ENCODE peak calls at places on chromosomes 16 and 17, in nine cellular contexts. M is IMR-90, Z is uterus, J is neural progenitor cell, C is mesendoderm, B is GM23338, U is iPS DF 6.9, X is psoas muscle, T is body of pancreas. A is an unnamed sample. For H3K4me1, the result is how much of the 10 kb centered on the place peaks cover.

GRCh38 chr17:32504166-32504990 is 17.6 kb downstream of the CDK5R1 start:
- DNase-seq in C (peak), Z (no peak), T (no peak), B (no peak), J (no peak), M (no peak), U (no peak), X (no peak), A (no peak)

GRCh38 chr17:8059131-8059530 is 20.3 kb downstream of the ALOX15B start:
- DNase-seq in T (no peak), X (no peak), M (no peak), J (no peak), C (no peak), B (no peak), Z (no peak), U (no peak), A (no peak)

GRCh38 chr16:58128181-58128631 is 975 bp downstream of the CFAP20 start:
- DNase-seq in J (peak), M (no peak), X (no peak), U (no peak), T (no peak), B (no peak), Z (no peak), C (no peak), A (no peak)

GRCh38 chr16:86809458-86809955 is 231.2 kb downstream of the FOXL1 start:
- DNase-seq in X (no peak), C (peak), T (no peak), B (peak), Z (no peak), U (no peak), J (no peak), M (peak), A (no peak)

GRCh38 chr17:17816240-17816814 is 20.5 kb downstream of the SREBF1 start:
- DNase-seq in C (no peak), J (no peak), Z (no peak), X (no peak), U (no peak), B (no peak), M (no peak), T (no peak), A (no peak)

GRCh38 chr16:28893291-28893690 is 15.0 kb downstream of the ATP2A1 start:
- DNase-seq in T (no peak), U (no peak), X (no peak), B (no peak), M (no peak), C (no peak), Z (no peak), J (no peak), A (no peak)

GRCh38 chr16:30186782-30187555 is 3.6 kb downstream of the CORO1A start:
- DNase-seq in C (peak), X (peak), M (no peak), B (peak), U (peak), Z (peak), T (peak), J (peak), A (peak)

GRCh38 chr17:17710728-17711541 is 29.7 kb downstream of the RAI1 start:
- DNase-seq in U (no peak), X (no peak), C (peak), B (peak), M (peak), Z (peak), J (peak), T (peak), A (no peak)

GRCh38 chr17:79171152-79171551 is 96.5 kb downstream of the ENGASE start:
- DNase-seq in X (no peak), M (no peak), J (no peak), B (no peak), Z (no peak), C (no peak), U (no peak), T (no peak), A (no peak)

GRCh38 chr16:68416057-68417046 is 32.0 kb downstream of the SMPD3 start:
- DNase-seq in B (no peak), J (no peak), M (no peak), T (peak), Z (no peak), U (no peak), C (no peak), X (no peak), A (no peak)

GRCh38 chr17:64006361-64007088 is 8.4 kb downstream of the PRR29 start:
- DNase-seq in U (no peak), C (no peak), B (no peak), T (peak), J (no peak), X (peak), M (no peak), Z (peak), A (peak)

GRCh38 chr17:78276499-78276898 is 45.1 kb downstream of the TMEM235 start:
- DNase-seq in J (no peak), T (no peak), B (no peak), C (no peak), U (no peak), M (no peak), X (no peak), Z (no peak), A (no peak)

GRCh38 chr17:81869221-81870154 is 1.6 kb downstream of the ARHGDIA start:
- DNase-seq in X (no peak), J (peak), C (peak), M (no peak), B (peak), U (no peak), T (peak), Z (peak), A (peak)

GRCh38 chr17:20120835-20121234 is 111.7 kb downstream of the SPECC1 start:
- DNase-seq in Z (no peak), T (no peak), U (no peak), C (no peak), J (no peak), M (no peak), X (no peak), B (no peak), A (no peak)

GRCh38 chr17:78933959-78934568 is 8.9 kb upstream of the TIMP2 start:
- DNase-seq in X (peak), T (peak), B (peak), C (peak), Z (peak), J (peak), M (peak), U (no peak), A (peak)

GRCh38 chr16:64437706-64438329 is 684.0 kb downstream of the CDH11 start:
- DNase-seq in B (no peak), U (no peak), Z (no peak), X (no peak), T (no peak), C (no peak), J (no peak), M (no peak), A (no peak)

GRCh38 chr17:36131436-36131835 is 27.8 kb downstream of the CCL4 start:
- DNase-seq in X (no peak), C (no peak), U (no peak), M (no peak), Z (no peak), T (no peak), B (peak), J (no peak), A (no peak)

GRCh38 chr17:77690271-77691161 is 268.0 kb upstream of the TNRC6C start:
- DNase-seq in B (no peak), U (no peak), T (no peak), C (no peak), X (peak), Z (no peak), M (no peak), J (no peak), A (no peak)

GRCh38 chr16:20851601-20852000 is 45.3 kb downstream of the REXO5 start:
- DNase-seq in X (peak), T (peak), J (no peak), C (no peak), U (no peak), B (no peak), Z (peak), M (peak), A (peak)

GRCh38 chr17:338442-339192 is 14.0 kb downstream of the RPH3AL start:
- DNase-seq in C (no peak), X (peak), Z (no peak), M (no peak), B (no peak), T (peak), J (no peak), U (no peak), A (peak)

GRCh38 chr17:57561072-57561861 is 183.8 kb downstream of the CCDC182 start:
- DNase-seq in Z (no peak), J (no peak), M (no peak), U (no peak), X (no peak), C (no peak), B (no peak), T (no peak), A (no peak)

GRCh38 chr17:76791053-76791980 is 53.4 kb downstream of the MFSD11 start:
- DNase-seq in Z (peak), J (no peak), X (no peak), M (peak), B (no peak), C (no peak), T (peak), U (no peak), A (no peak)

GRCh38 chr17:47324224-47325020 is 667 bp downstream of the EFCAB13 start:
- DNase-seq in B (peak), C (peak), M (peak), T (peak), X (peak), J (peak), U (no peak), Z (peak), A (peak)

GRCh38 chr16:79181419-79181818 is 419.1 kb downstream of the MAF start:
- DNase-seq in X (no peak), U (no peak), B (no peak), T (no peak), J (no peak), M (no peak), Z (no peak), C (no peak), A (no peak)

GRCh38 chr17:80296221-80296620 is 35.6 kb downstream of the RNF213 start:
- DNase-seq in B (no peak), T (no peak), U (no peak), J (no peak), C (no peak), X (peak), Z (no peak), M (no peak), A (peak)

GRCh38 chr17:38453951-38454421 is 25.7 kb downstream of the ARHGAP23 start:
- DNase-seq in U (no peak), J (peak), T (no peak), X (no peak), M (peak), B (no peak), C (no peak), Z (peak), A (peak)

GRCh38 chr17:77353684-77354419 is 213.1 kb downstream of the SEC14L1 start:
- DNase-seq in T (no peak), C (no peak), X (no peak), U (no peak), M (peak), Z (no peak), J (no peak), B (no peak), A (peak)

GRCh38 chr16:30447512-30448226 is 2.0 kb upstream of the SEPHS2 start:
- DNase-seq in J (no peak), U (no peak), B (no peak), M (no peak), X (no peak), Z (no peak), T (peak), C (no peak), A (no peak)

GRCh38 chr17:69523252-69523861 is 108.9 kb downstream of the MAP2K6 start:
- DNase-seq in C (peak), T (peak), M (peak), U (peak), Z (no peak), J (peak), B (peak), X (no peak), A (peak)

GRCh38 chr16:11306997-11307638 is 26.0 kb upstream of the PRM1 start:
- DNase-seq in J (no peak), X (no peak), C (no peak), Z (no peak), M (no peak), U (no peak), T (no peak), B (no peak), A (no peak)

GRCh38 chr17:65191805-65192740 is 54.9 kb downstream of the RGS9 start:
- DNase-seq in B (no peak), M (peak), Z (no peak), J (no peak), X (no peak), C (peak), T (no peak), U (no peak), A (peak)

GRCh38 chr17:56185491-56185890 is 32.2 kb downstream of the ANKFN1 start:
- DNase-seq in Z (no peak), X (no peak), M (peak), U (no peak), J (no peak), C (no peak), T (no peak), B (no peak), A (no peak)

GRCh38 chr16:85448557-85449194 is 164.4 kb upstream of the GSE1 start:
- DNase-seq in C (no peak), T (peak), U (no peak), X (no peak), B (no peak), M (no peak), Z (peak), J (no peak), A (no peak)

GRCh38 chr16:47018223-47018891 is 44.9 kb upstream of the DNAJA2 start:
- DNase-seq in M (peak), T (peak), U (no peak), Z (no peak), X (no peak), C (peak), J (peak), B (peak), A (peak)

GRCh38 chr17:76529643-76530488 is 7.6 kb downstream of the CYGB start:
- DNase-seq in U (no peak), T (peak), J (peak), M (peak), X (peak), Z (peak), B (no peak), C (no peak), A (peak)

GRCh38 chr16:2154533-2155090 is 970 bp upstream of the TRAF7 start:
- DNase-seq in T (no peak), Z (no peak), J (no peak), M (no peak), C (no peak), X (no peak), U (no peak), B (peak), A (no peak)

GRCh38 chr17:69997332-69997731 is 77.7 kb upstream of the KCNJ16 start:
- DNase-seq in X (no peak), M (peak), U (no peak), J (no peak), B (no peak), C (no peak), Z (no peak), T (no peak), A (no peak)

GRCh38 chr16:73066927-73067670 is 19.2 kb upstream of the ZFHX3 start:
- DNase-seq in B (no peak), X (no peak), Z (no peak), J (peak), T (no peak), C (no peak), M (peak), U (no peak), A (no peak)

GRCh38 chr16:73064227-73064995 is 16.5 kb upstream of the ZFHX3 start:
- DNase-seq in C (peak), T (no peak), B (peak), M (peak), U (no peak), J (no peak), X (no peak), Z (no peak), A (no peak)

GRCh38 chr16:73064996-73065349 is 17.0 kb upstream of the ZFHX3 start:
- DNase-seq in J (no peak), X (peak), Z (no peak), B (no peak), T (no peak), U (no peak), C (no peak), M (no peak), A (no peak)

GRCh38 chr16:73066321-73066926 is 18.5 kb upstream of the ZFHX3 start:
- DNase-seq in U (no peak), X (no peak), T (no peak), J (peak), B (peak), Z (no peak), C (no peak), M (no peak), A (no peak)

DNA sequence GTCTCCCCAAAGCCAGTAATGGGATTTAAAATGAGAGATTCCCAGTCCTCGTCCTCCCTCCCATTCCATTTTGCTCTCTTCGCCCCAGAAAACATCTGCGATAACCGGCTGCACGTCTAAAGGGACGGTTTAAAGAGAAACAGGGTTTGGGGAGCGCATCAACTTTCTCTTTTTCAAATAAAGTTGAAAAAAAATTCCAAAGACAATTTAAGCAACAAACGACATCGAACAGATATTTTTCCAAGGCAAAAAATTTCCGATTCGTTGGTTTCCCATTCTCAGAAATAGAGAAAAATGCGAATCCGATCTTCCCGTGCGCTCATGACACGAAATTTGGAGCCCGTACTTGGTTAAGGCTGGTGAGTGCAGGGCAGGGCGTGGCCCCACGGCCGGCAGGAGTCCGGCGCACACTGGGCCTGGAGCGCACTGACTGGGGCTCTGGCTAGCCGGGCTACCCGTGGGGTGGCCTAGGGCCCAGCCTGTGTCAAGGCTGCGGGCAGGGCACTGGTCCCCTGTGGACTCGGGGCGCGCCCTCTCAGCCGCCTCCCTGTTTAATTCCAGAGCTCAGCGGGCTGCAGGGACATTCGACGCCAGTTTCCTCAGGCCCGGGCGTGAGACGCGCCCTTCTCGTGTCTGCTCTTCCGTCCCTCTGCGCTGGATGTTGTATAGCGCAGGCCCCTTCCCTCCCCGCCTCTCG is 17.8 kb upstream of the ZFHX3 start:
- DNase-seq in T (no peak), B (peak), Z (no peak), C (peak), U (no peak), J (peak), X (peak), M (no peak), A (no peak)
- H3K4me3 ChIP-seq in T (no peak), B (peak), Z (peak), C (no peak), U (no peak), J (peak), X (peak), M (no peak), A (no peak)

GRCh38 chr17:49789278-49789578 is 747 bp downstream of the KAT7 start:
- DNase-seq in J (no peak), B (no peak), X (no peak), Z (no peak), C (no peak), U (no peak), M (no peak), T (no peak), A (no peak)
- H3K27ac ChIP-seq in J (no peak), B (no peak), X (peak), Z (peak), C (no peak), U (no peak), M (no peak), T (no peak), A (peak)

DNA sequence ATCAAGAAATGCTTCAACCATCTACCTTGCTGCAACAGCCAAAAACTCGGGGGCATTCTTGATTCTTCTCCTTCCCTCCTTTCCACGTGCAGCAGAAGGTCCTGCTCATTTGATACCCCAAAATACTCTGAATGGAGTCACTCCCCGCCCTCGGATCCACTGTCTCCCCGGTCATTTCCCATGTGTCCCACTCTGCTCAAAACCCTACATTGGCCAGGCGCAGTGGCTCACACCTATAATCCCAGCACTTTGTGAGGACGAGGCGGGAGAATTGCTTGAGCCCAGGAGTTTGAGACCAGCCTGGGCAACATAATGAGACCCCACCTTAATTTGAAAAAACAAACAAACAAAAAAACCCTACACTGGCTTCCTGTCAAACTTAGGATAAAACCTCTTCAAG is 2.6 kb downstream of the SLC13A2 start:
- DNase-seq in T (no peak), M (no peak), B (no peak), U (no peak), Z (no peak), J (no peak), X (no peak), C (no peak), A (no peak)
- H3K4me1 ChIP-seq in T (under half), M (under half), B (under half), U (under half), Z (under half), J (under half), X (under half), C (under half), A (under half)

GRCh38 chr16:89248196-89249005 is 30.9 kb downstream of the ZNF778 start:
- DNase-seq in J (no peak), B (peak), Z (no peak), U (no peak), X (no peak), T (no peak), C (no peak), M (no peak), A (peak)
- H3K4me3 ChIP-seq in J (peak), B (peak), Z (peak), U (peak), X (peak), T (no peak), C (no peak), M (peak), A (peak)